ENCODE peak calls at places on chromosomes 13 and 19, in seven cellular contexts. R is GM23338, M is Peyer's patch, T is cardiac muscle cell, S is heart left ventricle, F is IMR-90, U is fibroblast of lung. C is an unnamed sample.
A peak's percentile ranks its signal among the peaks of the same experiment; 100 is the strongest.

GRCh38 chr19:15289673-15290072 is 42.7 kb downstream of the BRD4 start:
- DNase-seq in R (no peak), M (no peak), T (no peak), S (no peak), F (no peak), U (no peak), C (no peak)

GRCh38 chr19:49469828-49470614 is 4.0 kb upstream of the FLT3LG start:
- DNase-seq in R (peak; percentile 53), M (peak; percentile 88), T (no peak), S (no peak), F (peak; percentile 32), U (no peak), C (no peak)

GRCh38 chr19:50924576-50924975 is 13.4 kb upstream of the KLK4 start:
- DNase-seq in R (no peak), M (no peak), T (no peak), S (no peak), F (no peak), U (no peak), C (no peak)

GRCh38 chr13:38990693-38991092 is at the start of gene STOML3:
- DNase-seq in R (no peak), M (no peak), T (no peak), S (no peak), F (no peak), U (no peak), C (no peak)

GRCh38 chr19:29535984-29536508 is 10.3 kb downstream of the VSTM2B start:
- DNase-seq in R (peak; percentile 39), M (no peak), T (no peak), S (no peak), F (no peak), U (no peak), C (no peak)

GRCh38 chr19:50459638-50460037 is 16.7 kb upstream of the EMC10 start:
- DNase-seq in R (no peak), M (no peak), T (no peak), S (no peak), F (no peak), U (no peak), C (no peak)

GRCh38 chr19:40807147-40808020 is 8.4 kb downstream of the EGLN2 start:
- DNase-seq in R (peak; percentile 85), M (no peak), T (peak; percentile 34), S (no peak), F (no peak), U (no peak), C (no peak)

GRCh38 chr19:48244289-48244688 is 11.4 kb downstream of the CARD8 start:
- DNase-seq in R (no peak), M (peak; percentile 46), T (no peak), S (no peak), F (no peak), U (peak; percentile 6), C (no peak)

GRCh38 chr13:75830842-75831241 is 194.7 kb downstream of the LMO7 start:
- DNase-seq in R (no peak), M (no peak), T (no peak), S (no peak), F (peak; percentile 78), U (peak; percentile 81), C (no peak)

GRCh38 chr13:82647540-82647939 is 1234.7 kb downstream of the SLITRK1 start:
- DNase-seq in R (peak; percentile 10), M (no peak), T (no peak), S (no peak), F (no peak), U (no peak), C (no peak)

GRCh38 chr19:49142866-49143335 is 12.3 kb downstream of the HRC start:
- DNase-seq in R (peak; percentile 99), M (peak; percentile 63), T (peak; percentile 98), S (peak; percentile 93), F (peak; percentile 89), U (peak; percentile 91), C (peak; percentile 91)

GRCh38 chr19:861756-862528 is 2.5 kb downstream of the CFD start:
- DNase-seq in R (peak; percentile 94), M (peak; percentile 44), T (peak; percentile 68), S (no peak), F (no peak), U (no peak), C (peak; percentile 78)

GRCh38 chr19:11014403-11014911 is 53.6 kb downstream of the SMARCA4 start:
- DNase-seq in R (peak; percentile 45), M (no peak), T (no peak), S (no peak), F (no peak), U (no peak), C (no peak)

GRCh38 chr13:110471833-110472162 is 89.7 kb downstream of the RAB20 start:
- DNase-seq in R (no peak), M (peak; percentile 88), T (no peak), S (peak; percentile 64), F (peak; percentile 37), U (peak; percentile 52), C (peak; percentile 68)
- H3K4me1 ChIP-seq in R (no peaks in the 10 kb centered on the region), M (no peaks in the 10 kb centered on the region), T (peaks cover 14% of the 10 kb centered on the region), S (peaks cover 18% of the 10 kb centered on the region), F (no peaks in the 10 kb centered on the region), U (peaks cover 3% of the 10 kb centered on the region), C (peaks cover 11% of the 10 kb centered on the region)

GRCh38 chr19:58328999-58329398 is 2.2 kb downstream of the ZSCAN22 start:
- DNase-seq in R (peak; percentile 83), M (no peak), T (peak; percentile 56), S (no peak), F (no peak), U (no peak), C (no peak)
- TF ChIP-seq CTCF in R (peak; percentile 76), M (peak; percentile 18), T (no peak), S (no peak), F (no peak), U (no peak), C (peak; percentile 10)

GRCh38 chr13:60121288-60121687 is 42.4 kb downstream of the DIAPH3 start:
- DNase-seq in R (no peak), M (no peak), T (no peak), S (no peak), F (no peak), U (no peak), C (no peak)
- H3K4me3 ChIP-seq in R (no peak overlapping the region), M (no peak overlapping the region), T (no peak overlapping the region), S (no peak overlapping the region), F (no peak overlapping the region), U (no peak overlapping the region), C (no peak overlapping the region)

GRCh38 chr19:14115761-14116160 is 1.8 kb downstream of the PRKACA start:
- DNase-seq in R (no peak), M (no peak), T (no peak), S (no peak), F (no peak), U (no peak), C (no peak)
- H3K4me1 ChIP-seq in R (peaks cover 51% of the 10 kb centered on the region), M (peaks cover 5% of the 10 kb centered on the region), T (peaks cover 48% of the 10 kb centered on the region), S (peaks cover 78% of the 10 kb centered on the region), F (peaks cover 26% of the 10 kb centered on the region), U (peaks cover 30% of the 10 kb centered on the region), C (peaks cover 74% of the 10 kb centered on the region)

GRCh38 chr19:9323919-9324583 is at the start of gene ZNF559:
- DNase-seq in R (peak; percentile 96), M (peak; percentile 88), T (peak; percentile 88), S (peak; percentile 94), F (peak; percentile 92), U (peak; percentile 94), C (peak; percentile 94)
- TF ChIP-seq CTCF in R (peak; percentile 23), M (peak; percentile 43), T (peak; percentile 40), S (no peak), F (peak; percentile 33), U (peak; percentile 38), C (peak; percentile 30)

GRCh38 chr13:112760440-112760839 is 70.6 kb downstream of the ATP11A start:
- DNase-seq in R (no peak), M (no peak), T (no peak), S (no peak), F (peak; percentile 87), U (peak; percentile 35), C (no peak)
- H3K4me3 ChIP-seq in R (no peak overlapping the region), M (no peak overlapping the region), T (no peak overlapping the region), S (no peak overlapping the region), F (no peak overlapping the region), U (peak overlapping the region; percentile 56), C (peak overlapping the region; percentile 37)

GRCh38 chr13:41915096-41915495 is 45.8 kb downstream of the VWA8 start:
- DNase-seq in R (no peak), M (no peak), T (no peak), S (no peak), F (peak; percentile 45), U (no peak), C (no peak)

GRCh38 chr13:41919031-41919740 is 41.7 kb downstream of the VWA8 start:
- DNase-seq in R (peak; percentile 31), M (no peak), T (no peak), S (no peak), F (no peak), U (no peak), C (no peak)

GRCh38 chr13:41916173-41916954 is 44.5 kb downstream of the VWA8 start:
- DNase-seq in R (no peak), M (no peak), T (peak; percentile 30), S (no peak), F (peak; percentile 95), U (peak; percentile 91), C (no peak)

GRCh38 chr13:41917641-41918040 is 43.3 kb downstream of the VWA8 start:
- DNase-seq in R (no peak), M (no peak), T (no peak), S (no peak), F (peak; percentile 88), U (peak; percentile 78), C (no peak)

GRCh38 chr13:41914552-41914951 is 46.4 kb downstream of the VWA8 start:
- DNase-seq in R (no peak), M (no peak), T (no peak), S (no peak), F (no peak), U (no peak), C (no peak)
- H3K4me1 ChIP-seq in R (no peaks in the 10 kb centered on the region), M (no peaks in the 10 kb centered on the region), T (peaks cover 34% of the 10 kb centered on the region), S (peaks cover 44% of the 10 kb centered on the region), F (peaks cover 11% of the 10 kb centered on the region), U (peaks cover 11% of the 10 kb centered on the region), C (peaks cover 16% of the 10 kb centered on the region)

DNA sequence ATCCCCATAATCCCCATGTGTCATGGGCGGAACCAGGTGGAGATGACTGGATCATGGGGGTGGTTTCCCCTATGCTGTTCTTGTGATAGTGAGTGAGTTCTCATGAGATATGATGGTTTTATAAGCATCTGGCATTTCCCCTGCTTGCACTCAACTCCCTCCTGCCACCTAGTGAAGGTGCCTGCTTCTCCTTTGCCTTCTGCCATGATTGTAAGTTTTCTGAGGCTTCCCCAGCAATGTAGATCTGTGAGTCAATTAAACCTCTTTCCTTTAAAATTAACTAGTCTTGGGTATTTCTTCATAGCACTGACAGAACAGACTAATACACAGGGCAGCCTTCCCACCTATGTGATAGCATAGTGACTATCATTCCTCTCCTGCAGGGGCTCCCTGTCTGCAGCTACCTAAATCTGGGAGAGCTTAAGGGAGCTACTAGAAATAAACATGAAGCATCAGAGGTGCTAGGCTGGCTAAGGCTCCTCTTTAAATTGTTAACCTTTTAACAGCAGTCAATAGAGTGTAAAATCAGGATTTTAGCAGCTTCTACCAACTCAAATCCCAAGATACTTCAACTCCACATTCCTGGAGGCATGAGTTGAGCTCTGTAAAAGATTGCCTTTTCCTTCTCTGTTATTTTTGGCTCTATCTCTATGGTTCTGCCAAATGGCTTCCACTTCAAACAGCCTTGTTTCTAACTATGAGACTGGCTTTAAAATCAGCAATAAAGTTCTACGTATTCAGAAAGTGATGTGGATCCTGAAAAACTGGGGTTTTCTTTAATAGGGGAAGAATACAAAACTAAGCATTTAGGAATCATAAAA is 112.3 kb downstream of the VWA8 start:
- DNase-seq in R (no peak), M (no peak), T (peak; percentile 5), S (no peak), F (peak; percentile 52), U (peak; percentile 74), C (no peak)
- TF ChIP-seq CTCF in R (peak; percentile 60), M (no peak), T (peak; percentile 5), S (no peak), F (no peak), U (peak; percentile 13), C (no peak)

GRCh38 chr19:39247701-39248664 is 673 bp downstream of the IFNL4 start:
- DNase-seq in R (peak; percentile 60), M (no peak), T (peak; percentile 47), S (no peak), F (no peak), U (peak; percentile 23), C (no peak)
- H3K4me3 ChIP-seq in R (peak overlapping the region; percentile 55), M (peak overlapping the region; percentile 24), T (no peak overlapping the region), S (peak overlapping the region; percentile 18), F (no peak overlapping the region), U (no peak overlapping the region), C (peak overlapping the region; percentile 19)

C was measured in lower lobe of right lung.